ENCODE peak calls at places on chromosome X, in ten cellular contexts. J is HFF-Myc; Y is GM06990; T is cardiac fibroblast; B is brain microvascular endothelial cell; L is astrocyte of the spinal cord; Q is BJ; F is CD8-positive, alpha-beta T cell; W is Peyer's patch; R is left ventricle myocardium inferior. K is an unnamed sample.

GRCh38 chrX:154485150-154486051 is 1.0 kb downstream of the UBL4A start:
- DNase-seq in J (no peak), Y (no peak), T (peak), B (no peak), L (no peak), Q (no peak), F (no peak), W (no peak), R (no peak), K (no peak)

GRCh38 chrX:153907456-153907855 is 3.0 kb downstream of the AVPR2 start:
- DNase-seq in J (no peak), Y (no peak), T (no peak), B (no peak), L (no peak), Q (no peak), F (no peak), W (no peak), R (no peak), K (no peak)

GRCh38 chrX:120305531-120306145 is 5.6 kb downstream of the TMEM255A start:
- DNase-seq in J (peak), Y (no peak), T (no peak), B (peak), L (peak), Q (no peak), F (no peak), W (no peak), R (no peak), K (no peak)

GRCh38 chrX:152958524-152959465 is 35.1 kb downstream of the PNMA5 start:
- DNase-seq in J (peak), Y (peak), T (peak), B (peak), L (peak), Q (peak), F (peak), W (peak), R (peak), K (peak)

GRCh38 chrX:135977611-135978010 is 3.8 kb upstream of the MMGT1 start:
- DNase-seq in J (no peak), Y (no peak), T (peak), B (no peak), L (peak), Q (peak), F (no peak), W (no peak), R (no peak), K (peak)

GRCh38 chrX:115560211-115560977 is 580 bp upstream of the PLS3 start:
- DNase-seq in J (no peak), Y (no peak), T (peak), B (peak), L (no peak), Q (no peak), F (no peak), W (no peak), R (no peak), K (no peak)

GRCh38 chrX:346034-346813 is 27.6 kb upstream of the GTPBP6 start:
- DNase-seq in J (no peak), Y (no peak), T (no peak), B (no peak), L (no peak), Q (no peak), F (no peak), W (no peak), R (peak), K (no peak)

GRCh38 chrX:69093960-69094935 is 71.0 kb downstream of the PJA1 start:
- DNase-seq in J (no peak), Y (no peak), T (peak), B (peak), L (peak), Q (no peak), F (peak), W (no peak), R (no peak), K (peak)

GRCh38 chrX:69289839-69290123 is 124.5 kb upstream of the PJA1 start:
- DNase-seq in J (no peak), Y (no peak), T (no peak), B (no peak), L (no peak), Q (no peak), F (no peak), W (no peak), R (no peak), K (no peak)

GRCh38 chrX:15855562-15856256 is 1.1 kb upstream of the AP1S2 start:
- DNase-seq in J (no peak), Y (peak), T (no peak), B (no peak), L (no peak), Q (no peak), F (no peak), W (no peak), R (no peak), K (no peak)

GRCh38 chrX:15301924-15302323 is 13.5 kb downstream of the ASB11 start:
- DNase-seq in J (no peak), Y (peak), T (peak), B (no peak), L (no peak), Q (no peak), F (no peak), W (no peak), R (peak), K (peak)

GRCh38 chrX:134377537-134377936 is 82.4 kb upstream of the HPRT1 start:
- DNase-seq in J (no peak), Y (no peak), T (peak), B (peak), L (peak), Q (no peak), F (no peak), W (no peak), R (no peak), K (peak)
- TF ChIP-seq CTCF in J (peak), Y (no peak), T (peak), B (peak), L (peak), Q (peak), F (no peak), W (no peak), R (peak), K (peak)

GRCh38 chrX:54640103-54640428 is 110.0 kb downstream of the GNL3L start:
- DNase-seq in J (no peak), Y (no peak), T (no peak), B (no peak), L (no peak), Q (no peak), F (no peak), W (no peak), R (no peak), K (no peak)
- TF ChIP-seq CTCF in J (no peak), Y (no peak), T (no peak), B (no peak), L (no peak), Q (no peak), F (peak), W (no peak), R (no peak), K (no peak)

GRCh38 chrX:138745215-138745614 is 33.7 kb upstream of the FGF13 start:
- DNase-seq in J (peak), Y (no peak), T (peak), B (peak), L (peak), Q (no peak), F (no peak), W (no peak), R (no peak), K (peak)

GRCh38 chrX:138748480-138748879 is 37.0 kb upstream of the FGF13 start:
- DNase-seq in J (no peak), Y (no peak), T (peak), B (no peak), L (peak), Q (no peak), F (no peak), W (no peak), R (no peak), K (peak)
- TF ChIP-seq CTCF in J (no peak), Y (peak), T (peak), B (peak), L (peak), Q (peak), F (no peak), W (no peak), R (peak), K (peak)

GRCh38 chrX:109922183-109922582 is 80.7 kb upstream of the TMEM164 start:
- DNase-seq in J (no peak), Y (no peak), T (no peak), B (no peak), L (no peak), Q (no peak), F (no peak), W (no peak), R (no peak), K (no peak)

GRCh38 chrX:109920325-109920724 is 82.6 kb upstream of the TMEM164 start:
- DNase-seq in J (no peak), Y (no peak), T (no peak), B (no peak), L (no peak), Q (no peak), F (no peak), W (no peak), R (no peak), K (no peak)

GRCh38 chrX:109925656-109926055 is 77.3 kb upstream of the TMEM164 start:
- DNase-seq in J (no peak), Y (no peak), T (no peak), B (no peak), L (no peak), Q (no peak), F (no peak), W (no peak), R (no peak), K (no peak)

GRCh38 chrX:109918753-109919152 is 84.2 kb upstream of the TMEM164 start:
- DNase-seq in J (no peak), Y (no peak), T (no peak), B (no peak), L (no peak), Q (no peak), F (no peak), W (no peak), R (no peak), K (no peak)

DNA sequence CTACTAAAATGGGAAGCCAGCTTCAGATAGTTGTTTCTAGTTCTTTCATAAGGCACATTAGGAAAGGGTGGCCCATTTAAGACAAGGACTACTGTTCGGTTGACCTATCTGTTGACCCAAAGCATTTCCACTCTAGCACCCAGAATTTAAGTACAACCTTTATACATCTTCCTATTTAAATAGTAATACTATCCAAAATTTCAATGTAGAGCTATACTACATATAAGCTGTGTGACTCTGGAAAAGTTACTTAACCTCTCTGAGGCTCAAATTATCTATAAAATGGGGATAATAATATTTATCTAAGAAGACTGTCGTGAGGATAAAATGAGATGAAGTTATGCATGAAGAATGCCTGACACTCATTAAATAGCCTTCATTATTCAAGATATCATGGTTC is 82.0 kb upstream of the TMEM164 start:
- DNase-seq in J (no peak), Y (no peak), T (no peak), B (no peak), L (no peak), Q (no peak), F (no peak), W (no peak), R (no peak), K (no peak)
- TF ChIP-seq CTCF in J (no peak), Y (no peak), T (no peak), B (no peak), L (no peak), Q (no peak), F (no peak), W (no peak), R (no peak), K (no peak)

GRCh38 chrX:4268676-4269075 is 555.2 kb upstream of the PRKX start:
- DNase-seq in J (no peak), Y (no peak), T (no peak), B (no peak), L (no peak), Q (no peak), F (no peak), W (no peak), R (no peak), K (no peak)

GRCh38 chrX:4265036-4265435 is 551.6 kb upstream of the PRKX start:
- DNase-seq in J (no peak), Y (no peak), T (no peak), B (no peak), L (no peak), Q (no peak), F (no peak), W (no peak), R (no peak), K (no peak)

DNA sequence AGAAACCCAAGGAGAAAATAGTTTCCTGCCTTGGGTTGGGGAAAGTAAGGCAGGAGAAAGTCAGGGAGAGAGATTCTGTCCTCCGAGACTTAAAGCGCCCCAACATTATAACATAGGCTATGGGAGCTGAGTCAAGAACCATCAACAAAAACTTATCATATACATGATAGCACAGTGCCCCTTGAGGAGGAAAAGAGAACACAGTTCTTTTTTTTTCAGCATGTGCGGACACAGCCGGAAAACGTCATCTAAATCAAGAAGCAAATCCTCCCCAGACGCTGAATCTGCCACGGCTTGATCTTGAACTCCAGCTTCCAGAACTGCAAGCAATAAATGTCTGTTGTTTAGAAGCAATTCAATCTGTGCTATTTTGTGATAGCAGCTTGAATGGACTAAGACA is 549.6 kb upstream of the PRKX start:
- DNase-seq in J (no peak), Y (no peak), T (no peak), B (no peak), L (no peak), Q (no peak), F (no peak), W (no peak), R (no peak), K (no peak)
- TF ChIP-seq CTCF in J (no peak), Y (no peak), T (no peak), B (no peak), L (no peak), Q (no peak), F (no peak), W (no peak), R (no peak), K (no peak)

DNA sequence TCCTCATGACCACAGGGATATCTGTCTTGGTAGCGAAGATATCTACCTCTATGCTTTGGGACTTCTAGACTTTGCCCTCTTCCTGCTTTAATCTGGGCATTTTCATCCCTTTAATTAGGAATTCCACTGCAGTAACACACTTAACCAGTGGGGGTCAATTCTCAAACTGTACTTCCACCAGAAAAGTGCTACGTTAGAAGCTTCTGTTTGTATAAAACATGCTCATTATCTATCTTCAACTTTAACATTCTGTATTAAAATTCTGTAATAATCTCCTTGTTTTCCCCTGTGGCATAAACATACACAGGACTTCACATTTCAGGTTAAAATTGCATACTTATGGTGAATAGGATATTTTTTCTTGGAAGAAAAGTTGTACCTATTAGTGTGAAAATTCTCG is 105.6 kb downstream of the AMMECR1 start:
- DNase-seq in J (no peak), Y (no peak), T (no peak), B (no peak), L (no peak), Q (no peak), F (no peak), W (no peak), R (no peak), K (no peak)
- TF ChIP-seq CTCF in J (no peak), Y (peak), T (no peak), B (peak), L (peak), Q (no peak), F (no peak), W (no peak), R (no peak), K (no peak)

GRCh38 chrX:104253567-104254441 is 929 bp downstream of the ESX1 start:
- DNase-seq in J (no peak), Y (no peak), T (no peak), B (no peak), L (no peak), Q (no peak), F (no peak), W (no peak), R (no peak), K (no peak)
- TF ChIP-seq CTCF in J (no peak), Y (no peak), T (no peak), B (peak), L (peak), Q (no peak), F (no peak), W (no peak), R (no peak), K (no peak)

GRCh38 chrX:93419642-93420041 is 253.7 kb downstream of the NAP1L3 start:
- DNase-seq in J (no peak), Y (no peak), T (no peak), B (no peak), L (no peak), Q (no peak), F (no peak), W (no peak), R (no peak), K (no peak)

GRCh38 chrX:93428497-93428896 is 244.9 kb downstream of the NAP1L3 start:
- DNase-seq in J (no peak), Y (no peak), T (no peak), B (no peak), L (no peak), Q (no peak), F (no peak), W (no peak), R (no peak), K (no peak)

GRCh38 chrX:93420635-93421034 is 252.7 kb downstream of the NAP1L3 start:
- DNase-seq in J (no peak), Y (no peak), T (no peak), B (no peak), L (no peak), Q (no peak), F (no peak), W (no peak), R (no peak), K (no peak)

GRCh38 chrX:93420090-93420489 is 253.3 kb downstream of the NAP1L3 start:
- DNase-seq in J (no peak), Y (no peak), T (no peak), B (no peak), L (no peak), Q (no peak), F (no peak), W (no peak), R (no peak), K (no peak)

GRCh38 chrX:93422693-93423092 is 250.7 kb downstream of the NAP1L3 start:
- DNase-seq in J (no peak), Y (no peak), T (peak), B (no peak), L (no peak), Q (no peak), F (no peak), W (no peak), R (no peak), K (no peak)
- TF ChIP-seq CTCF in J (peak), Y (peak), T (peak), B (peak), L (peak), Q (no peak), F (no peak), W (no peak), R (peak), K (peak)

GRCh38 chrX:110156167-110156754 is 153.3 kb downstream of the TMEM164 start:
- DNase-seq in J (no peak), Y (no peak), T (peak), B (no peak), L (no peak), Q (no peak), F (no peak), W (no peak), R (no peak), K (peak)
- TF ChIP-seq CTCF in J (peak), Y (peak), T (peak), B (peak), L (peak), Q (peak), F (peak), W (peak), R (peak), K (peak)

GRCh38 chrX:93874554-93874953 is 200.5 kb downstream of the FAM133A start:
- DNase-seq in J (peak), Y (no peak), T (peak), B (no peak), L (no peak), Q (no peak), F (no peak), W (no peak), R (no peak), K (no peak)
- TF ChIP-seq CTCF in J (no peak), Y (peak), T (peak), B (peak), L (peak), Q (no peak), F (no peak), W (no peak), R (peak), K (peak)

K was measured in AG10803.